ENCODE peak calls at places on chromosomes 6 and 20, in six cellular contexts. R is HCT116, L is fibroblast of mammary gland, D is fibroblast of the aortic adventitia, A is lower leg skin, V is right cardiac atrium. X is an unnamed sample.

GRCh38 chr6:44966449-44967091 is 361.6 kb upstream of the RUNX2 start:
- DNase-seq in R (peak; percentile 65), D (peak; percentile 74), V (no peak), A (no peak), L (peak; percentile 82), X (peak; percentile 63)

GRCh38 chr6:30167101-30167500 is 3.8 kb downstream of the TRIM15 start:
- DNase-seq in D (no peak), R (no peak), V (no peak), A (no peak), L (no peak), X (no peak)

GRCh38 chr20:6863798-6864201 is 96.3 kb downstream of the BMP2 start:
- DNase-seq in A (no peak), D (peak; percentile 4), R (no peak), L (no peak), V (no peak), X (no peak)

GRCh38 chr6:119333707-119334295 is 15.8 kb downstream of the MAN1A1 start:
- DNase-seq in L (no peak), D (no peak), V (no peak), A (no peak), R (no peak), X (no peak)

GRCh38 chr6:33929575-33930288 is 125.9 kb upstream of the MLN start:
- DNase-seq in A (no peak), L (no peak), V (peak; percentile 62), R (no peak), D (no peak), X (no peak)

GRCh38 chr6:142246960-142247359 is 54.8 kb upstream of the ADGRG6 start:
- DNase-seq in A (no peak), L (no peak), R (no peak), D (no peak), V (no peak), X (no peak)

GRCh38 chr6:136037885-136038460 is 186.5 kb downstream of the PDE7B start:
- DNase-seq in L (peak; percentile 86), D (peak; percentile 89), V (peak; percentile 23), R (no peak), A (no peak), X (peak; percentile 72)

GRCh38 chr6:7639427-7639826 is 49.4 kb downstream of the SNRNP48 start:
- DNase-seq in A (no peak), V (no peak), L (no peak), R (no peak), D (no peak), X (no peak)

GRCh38 chr6:137805622-137806021 is 61.4 kb upstream of the TNFAIP3 start:
- DNase-seq in V (peak; percentile 38), D (no peak), A (no peak), L (no peak), R (no peak), X (no peak)

GRCh38 chr6:33082702-33083101 is 6.9 kb downstream of the HLA-DPB1 start:
- DNase-seq in D (peak; percentile 2), R (peak; percentile 24), A (no peak), L (peak; percentile 59), V (peak; percentile 37), X (peak; percentile 36)

GRCh38 chr6:35494161-35494563 is 2.7 kb downstream of the TEAD3 start:
- DNase-seq in A (no peak), V (no peak), R (no peak), D (no peak), L (no peak), X (no peak)

GRCh38 chr6:149723771-149724417 is 6.0 kb upstream of the LATS1 start:
- DNase-seq in D (peak; percentile 81), L (peak; percentile 90), V (peak; percentile 35), A (peak; percentile 48), R (peak; percentile 60), X (peak; percentile 75)

GRCh38 chr20:64223526-64224067 is 32.0 kb upstream of the PCMTD2 start:
- DNase-seq in A (no peak), V (no peak), D (peak; percentile 9), R (no peak), L (peak; percentile 14), X (peak; percentile 24)

GRCh38 chr6:15246217-15247211 is 645 bp downstream of the JARID2 start:
- DNase-seq in D (peak; percentile 47), L (no peak), A (no peak), V (no peak), R (no peak), X (peak; percentile 35)

GRCh38 chr6:6751615-6752014 is 163.1 kb downstream of the LY86 start:
- DNase-seq in R (peak; percentile 39), L (peak; percentile 33), A (peak; percentile 66), D (no peak), V (no peak), X (no peak)

GRCh38 chr6:37432590-37432915 is 468 bp upstream of the CMTR1 start:
- DNase-seq in R (no peak), L (no peak), A (no peak), D (no peak), V (no peak), X (no peak)

GRCh38 chr6:87922191-87922946 is 125.3 kb upstream of the SPACA1 start:
- DNase-seq in V (no peak), R (no peak), L (no peak), D (no peak), A (no peak), X (no peak)

GRCh38 chr6:34370371-34370770 is 22.1 kb downstream of the NUDT3 start:
- DNase-seq in R (no peak), D (no peak), L (no peak), V (no peak), A (peak; percentile 22), X (no peak)

GRCh38 chr20:2139250-2139649 is 37.6 kb downstream of the STK35 start:
- DNase-seq in V (no peak), L (no peak), D (no peak), R (no peak), A (no peak), X (no peak)

GRCh38 chr6:10375391-10375969 is 39.4 kb downstream of the TFAP2A start:
- DNase-seq in A (no peak), D (no peak), V (no peak), L (no peak), R (no peak), X (no peak)

GRCh38 chr20:11876555-11876954 is 41.1 kb upstream of the BTBD3 start:
- DNase-seq in R (no peak), D (no peak), V (no peak), L (no peak), A (no peak), X (no peak)

GRCh38 chr20:8246153-8246552 is 114.1 kb downstream of the PLCB1 start:
- DNase-seq in R (no peak), L (no peak), V (no peak), A (no peak), D (no peak), X (peak; percentile 42)

GRCh38 chr20:54510546-54511129 is 35.2 kb downstream of the DOK5 start:
- DNase-seq in V (no peak), R (no peak), A (no peak), D (peak; percentile 53), L (no peak), X (peak; percentile 8)

GRCh38 chr6:143857651-143858050 is 6.6 kb upstream of the ZC2HC1B start:
- DNase-seq in R (no peak), D (no peak), V (no peak), A (no peak), L (no peak), X (no peak)

GRCh38 chr6:11903645-11904044 is 108.5 kb upstream of the HIVEP1 start:
- DNase-seq in L (no peak), V (no peak), R (no peak), D (no peak), A (no peak), X (no peak)

GRCh38 chr6:11899645-11900044 is 112.5 kb upstream of the HIVEP1 start:
- DNase-seq in D (no peak), R (no peak), L (no peak), V (no peak), A (no peak), X (no peak)

GRCh38 chr6:11902527-11902926 is 109.6 kb upstream of the HIVEP1 start:
- DNase-seq in A (no peak), V (no peak), D (no peak), L (no peak), R (no peak), X (no peak)

GRCh38 chr6:11900662-11901598 is 111.2 kb upstream of the HIVEP1 start:
- DNase-seq in V (no peak), A (no peak), D (peak; percentile 13), R (no peak), L (no peak), X (no peak)
- H3K4me3 ChIP-seq in V (no peak overlapping the region), A (no peak overlapping the region), D (no peak overlapping the region), R (no peak overlapping the region), L (no peak overlapping the region), X (no peak overlapping the region)

GRCh38 chr20:25310268-25310920 is 62.5 kb downstream of the PYGB start:
- DNase-seq in L (peak; percentile 97), R (peak; percentile 73), D (peak; percentile 82), A (peak; percentile 74), V (no peak), X (peak; percentile 87)
- H3K4me3 ChIP-seq in L (peak overlapping the region; percentile 29), R (peak overlapping the region; percentile 53), D (peak overlapping the region; percentile 41), A (no peak overlapping the region), V (no peak overlapping the region), X (no peak overlapping the region)

GRCh38 chr20:16124491-16124890 is 448.8 kb downstream of the KIF16B start:
- DNase-seq in L (no peak), A (no peak), D (no peak), V (no peak), R (no peak), X (no peak)

GRCh38 chr20:16124911-16125776 is 448.1 kb downstream of the KIF16B start:
- DNase-seq in R (no peak), L (no peak), V (no peak), A (no peak), D (no peak), X (no peak)

GRCh38 chr20:16123623-16124022 is 449.6 kb downstream of the KIF16B start:
- DNase-seq in A (no peak), V (no peak), R (no peak), L (peak; percentile 2), D (no peak), X (no peak)

GRCh38 chr20:16128538-16129106 is 444.6 kb downstream of the KIF16B start:
- DNase-seq in R (no peak), V (no peak), D (no peak), L (no peak), A (no peak), X (no peak)

GRCh38 chr20:16125810-16126209 is 447.4 kb downstream of the KIF16B start:
- DNase-seq in A (no peak), L (no peak), D (no peak), V (no peak), R (no peak), X (no peak)
- H3K4me3 ChIP-seq in A (no peak overlapping the region), L (no peak overlapping the region), D (no peak overlapping the region), V (no peak overlapping the region), R (no peak overlapping the region), X (no peak overlapping the region)

GRCh38 chr6:47714802-47715201 is 16.4 kb downstream of the ADGRF4 start:
- DNase-seq in D (no peak), V (no peak), R (no peak), L (no peak), A (no peak), X (no peak)
- H3K4me3 ChIP-seq in D (no peak overlapping the region), V (no peak overlapping the region), R (no peak overlapping the region), L (no peak overlapping the region), A (no peak overlapping the region), X (no peak overlapping the region)